ENCODE peak calls at places on chromosomes 11 and 22, in six cellular contexts. W, U, C, E, B and I are unnamed samples.

GRCh38 chr22:30221121-30221992 is 25.2 kb downstream of the LIF start:
- DNase-seq in W (no peak), U (no peak), C (no peak), E (no peak), B (peak), I (no peak)

GRCh38 chr11:83025267-83025704 is 46.4 kb downstream of the RAB30 start:
- DNase-seq in W (no peak), U (peak), C (no peak), E (no peak), B (no peak), I (no peak)

GRCh38 chr11:116687458-116688201 is 85.2 kb downstream of the BUD13 start:
- DNase-seq in W (no peak), U (peak), C (no peak), E (no peak), B (peak), I (no peak)

GRCh38 chr11:121249039-121249663 is 43.4 kb upstream of the SC5D start:
- DNase-seq in W (no peak), U (no peak), C (no peak), E (no peak), B (no peak), I (no peak)

GRCh38 chr11:69055212-69055586 is 6.5 kb downstream of the TPCN2 start:
- DNase-seq in W (no peak), U (no peak), C (no peak), E (peak), B (no peak), I (no peak)

GRCh38 chr11:106424111-106424510 is 346.6 kb downstream of the AASDHPPT start:
- DNase-seq in W (no peak), U (no peak), C (no peak), E (no peak), B (no peak), I (no peak)

GRCh38 chr11:112368402-112368801 is 107.7 kb upstream of the PLET1 start:
- DNase-seq in W (no peak), U (no peak), C (no peak), E (no peak), B (no peak), I (peak)

GRCh38 chr11:80595011-80595410 is 1154.2 kb upstream of the TENM4 start:
- DNase-seq in W (no peak), U (no peak), C (no peak), E (no peak), B (no peak), I (no peak)

GRCh38 chr11:44306469-44307244 is 3.3 kb downstream of the ALX4 start:
- DNase-seq in W (no peak), U (no peak), C (no peak), E (no peak), B (no peak), I (no peak)

GRCh38 chr11:78202733-78203167 is 14.0 kb downstream of the USP35 start:
- DNase-seq in W (no peak), U (no peak), C (no peak), E (no peak), B (peak), I (no peak)

GRCh38 chr22:37806409-37807338 is 1.1 kb upstream of the GCAT start:
- DNase-seq in W (peak), U (peak), C (no peak), E (peak), B (no peak), I (no peak)

GRCh38 chr22:42185915-42186439 is 55.4 kb upstream of the CYP2D6 start:
- DNase-seq in W (no peak), U (no peak), C (no peak), E (no peak), B (no peak), I (no peak)

GRCh38 chr11:100592619-100593309 is 94.3 kb upstream of the ARHGAP42 start:
- DNase-seq in W (no peak), U (no peak), C (no peak), E (no peak), B (no peak), I (no peak)

GRCh38 chr11:86473991-86474833 is 99.5 kb downstream of the CCDC81 start:
- DNase-seq in W (no peak), U (peak), C (no peak), E (no peak), B (no peak), I (no peak)

GRCh38 chr11:123107945-123108344 is 46.0 kb upstream of the HSPA8 start:
- DNase-seq in W (no peak), U (no peak), C (no peak), E (no peak), B (no peak), I (no peak)

GRCh38 chr11:122398851-122399250 is 256.7 kb upstream of the UBASH3B start:
- DNase-seq in W (no peak), U (no peak), C (no peak), E (no peak), B (no peak), I (no peak)

GRCh38 chr11:108574675-108575074 is 18.9 kb downstream of the EXPH5 start:
- DNase-seq in W (no peak), U (no peak), C (no peak), E (no peak), B (no peak), I (no peak)

GRCh38 chr22:42343551-42344081 is 73.2 kb upstream of the TCF20 start:
- DNase-seq in W (no peak), U (no peak), C (no peak), E (no peak), B (no peak), I (no peak)

GRCh38 chr11:12213920-12214319 is 103.5 kb downstream of the MICAL2 start:
- DNase-seq in W (no peak), U (no peak), C (no peak), E (no peak), B (no peak), I (no peak)

GRCh38 chr11:27934830-27935145 is 173.2 kb downstream of the KIF18A start:
- DNase-seq in W (no peak), U (no peak), C (no peak), E (no peak), B (no peak), I (no peak)

GRCh38 chr11:6568191-6568918 is 35.1 kb downstream of the RRP8 start:
- DNase-seq in W (no peak), U (peak), C (no peak), E (peak), B (no peak), I (no peak)

GRCh38 chr11:70506986-70507385 is 108.7 kb downstream of the CTTN start:
- DNase-seq in W (no peak), U (no peak), C (no peak), E (no peak), B (peak), I (no peak)

GRCh38 chr22:30277547-30278344 is 11.1 kb upstream of the OSM start:
- DNase-seq in W (no peak), U (peak), C (no peak), E (no peak), B (no peak), I (no peak)

GRCh38 chr11:88332851-88333250 is 4.7 kb downstream of the CTSC start:
- DNase-seq in W (no peak), U (no peak), C (no peak), E (no peak), B (no peak), I (no peak)

GRCh38 chr22:27212617-27213177 is 555.3 kb downstream of the MIAT start:
- DNase-seq in W (peak), U (peak), C (no peak), E (no peak), B (no peak), I (peak)

GRCh38 chr22:17086301-17086700 is 1.5 kb downstream of the IL17RA start:
- DNase-seq in W (no peak), U (peak), C (no peak), E (no peak), B (no peak), I (no peak)

GRCh38 chr11:63880031-63880841 is 36.7 kb downstream of the RCOR2 start:
- DNase-seq in W (no peak), U (no peak), C (no peak), E (no peak), B (no peak), I (no peak)

GRCh38 chr22:40714514-40714966 is 35.3 kb downstream of the MCHR1 start:
- DNase-seq in W (peak), U (no peak), C (no peak), E (no peak), B (no peak), I (no peak)

GRCh38 chr11:120525285-120526085 is 13.9 kb downstream of the GRIK4 start:
- DNase-seq in W (no peak), U (no peak), C (no peak), E (no peak), B (peak), I (no peak)

GRCh38 chr22:36641902-36642640 is 61.5 kb downstream of the CACNG2 start:
- DNase-seq in W (no peak), U (no peak), C (no peak), E (no peak), B (no peak), I (peak)

GRCh38 chr11:67278135-67278938 is 10.8 kb upstream of the ANKRD13D start:
- DNase-seq in W (no peak), U (no peak), C (no peak), E (no peak), B (peak), I (no peak)

GRCh38 chr22:44045171-44045570 is 21.1 kb downstream of the PARVB start:
- DNase-seq in W (no peak), U (no peak), C (no peak), E (no peak), B (no peak), I (no peak)

GRCh38 chr11:122863704-122864326 is 18.7 kb upstream of the JHY start:
- DNase-seq in W (no peak), U (peak), C (no peak), E (no peak), B (no peak), I (no peak)

GRCh38 chr11:93329936-93330445 is 551 bp upstream of the DEUP1 start:
- DNase-seq in W (no peak), U (peak), C (no peak), E (no peak), B (no peak), I (no peak)

GRCh38 chr11:79570104-79570503 is 129.3 kb upstream of the TENM4 start:
- DNase-seq in W (no peak), U (no peak), C (no peak), E (no peak), B (no peak), I (no peak)

GRCh38 chr11:103883291-103883690 is 153.1 kb upstream of the DDI1 start:
- DNase-seq in W (no peak), U (no peak), C (no peak), E (no peak), B (no peak), I (no peak)

GRCh38 chr11:103881518-103882070 is 154.8 kb upstream of the DDI1 start:
- DNase-seq in W (no peak), U (no peak), C (no peak), E (no peak), B (no peak), I (no peak)

GRCh38 chr11:103880968-103881367 is 155.5 kb upstream of the DDI1 start:
- DNase-seq in W (no peak), U (no peak), C (no peak), E (no peak), B (no peak), I (no peak)

GRCh38 chr11:103887001-103887680 is 149.3 kb upstream of the DDI1 start:
- DNase-seq in W (no peak), U (no peak), C (no peak), E (no peak), B (no peak), I (no peak)

DNA sequence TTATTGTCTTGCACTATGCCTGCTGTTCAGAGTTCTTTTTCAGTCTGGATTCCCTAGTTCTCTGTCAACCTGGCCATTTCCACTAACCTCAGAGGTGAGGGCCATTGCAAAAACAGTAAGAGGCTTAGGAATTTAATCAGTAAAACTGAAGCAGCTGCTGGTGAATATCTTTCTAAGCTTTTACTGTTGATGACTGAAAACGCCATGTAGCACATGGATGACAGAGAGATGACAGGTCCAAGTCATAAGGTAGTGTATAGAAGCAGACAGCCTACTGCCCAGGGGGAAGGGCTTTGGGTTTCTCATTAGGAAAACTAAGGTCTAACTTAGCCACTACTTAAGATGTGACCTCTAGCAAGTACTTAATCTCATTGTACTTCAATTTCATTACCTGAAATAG is 152.6 kb upstream of the DDI1 start:
- DNase-seq in W (no peak), U (no peak), C (no peak), E (no peak), B (no peak), I (no peak)
- TF ChIP-seq CTCF in W (no peak), U (no peak), C (no peak), E (no peak), B (no peak), I (no peak)

GRCh38 chr22:49899530-49899929 is 18.7 kb downstream of the ALG12 start:
- DNase-seq in W (no peak), U (no peak), C (no peak), E (no peak), B (no peak), I (no peak)

GRCh38 chr22:49903322-49904039 is 14.8 kb downstream of the ALG12 start:
- DNase-seq in W (no peak), U (no peak), C (no peak), E (no peak), B (peak), I (no peak)

GRCh38 chr22:49900441-49901230 is 17.6 kb downstream of the ALG12 start:
- DNase-seq in W (no peak), U (no peak), C (no peak), E (no peak), B (peak), I (no peak)

GRCh38 chr22:49904040-49904369 is 14.2 kb downstream of the ALG12 start:
- DNase-seq in W (no peak), U (no peak), C (no peak), E (no peak), B (peak), I (no peak)

GRCh38 chr22:49901457-49901856 is 16.8 kb downstream of the ALG12 start:
- DNase-seq in W (no peak), U (no peak), C (no peak), E (no peak), B (no peak), I (no peak)
- TF ChIP-seq POLR2A in W (no peak), U (no peak), C (no peak), E (no peak), B (no peak), I (no peak)

GRCh38 chr11:32438346-32438882 is 3.1 kb upstream of the WT1 start:
- DNase-seq in W (no peak), U (no peak), C (no peak), E (no peak), B (no peak), I (no peak)

GRCh38 chr11:32435947-32436750 is 810 bp upstream of the WT1 start:
- DNase-seq in W (no peak), U (no peak), C (no peak), E (no peak), B (peak), I (no peak)

GRCh38 chr11:32438883-32439487 is 3.6 kb upstream of the WT1 start:
- DNase-seq in W (no peak), U (no peak), C (no peak), E (no peak), B (peak), I (no peak)

GRCh38 chr11:32436751-32437405 is 1.5 kb upstream of the WT1 start:
- DNase-seq in W (no peak), U (no peak), C (no peak), E (no peak), B (no peak), I (no peak)

DNA sequence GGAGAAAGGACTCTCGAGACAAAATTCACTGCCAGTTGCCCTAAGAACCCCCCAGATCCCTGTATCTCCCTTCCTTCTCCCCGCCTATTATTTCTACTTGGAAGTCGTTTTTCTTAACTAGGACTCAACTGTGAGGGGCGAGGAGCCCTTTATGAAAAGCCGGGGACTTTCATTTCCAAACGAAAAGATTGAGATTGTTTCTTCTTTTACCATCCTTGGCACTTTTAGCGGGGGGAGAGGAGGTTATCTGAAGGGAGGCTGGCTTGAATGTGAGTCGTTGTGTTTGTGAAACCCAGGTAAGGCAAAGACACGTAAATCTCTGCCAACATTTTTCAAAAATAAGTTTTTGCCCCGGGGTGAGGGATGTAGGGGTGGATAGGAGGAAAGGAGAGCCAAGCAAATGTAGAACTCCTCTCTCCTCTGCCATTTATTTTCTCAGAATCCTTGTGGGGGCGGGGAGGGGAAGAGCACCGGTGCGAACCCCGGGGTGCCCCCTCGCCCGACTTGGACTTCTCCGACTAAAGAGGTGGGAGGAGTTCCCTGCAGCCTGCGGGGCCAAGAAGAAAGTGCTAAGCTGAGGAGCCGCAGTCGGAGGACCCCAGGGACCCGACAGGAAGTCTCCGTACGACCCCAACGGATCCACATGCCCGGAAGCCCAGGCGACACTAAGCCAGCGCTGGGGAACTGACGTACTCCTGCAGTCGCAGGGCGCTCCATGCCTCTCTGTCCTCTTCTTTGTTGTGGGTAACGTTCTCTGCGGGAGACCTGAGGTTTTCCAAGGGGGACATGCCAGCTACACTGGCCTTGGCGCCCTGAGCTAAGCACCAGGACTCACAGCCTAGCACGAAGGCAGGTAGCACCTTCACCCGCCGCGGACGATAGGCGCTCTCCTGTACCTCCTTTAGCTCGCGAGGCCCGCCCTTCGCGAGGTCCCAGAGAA is 2.3 kb upstream of the WT1 start:
- DNase-seq in W (no peak), U (no peak), C (no peak), E (no peak), B (peak), I (no peak)
- H3K4me3 ChIP-seq in W (no peak), U (no peak), C (no peak), E (no peak), B (no peak), I (no peak)

GRCh38 chr11:19267567-19267966 is 26.8 kb upstream of the E2F8 start:
- DNase-seq in W (no peak), U (no peak), C (no peak), E (no peak), B (no peak), I (no peak)

GRCh38 chr11:19263333-19263732 is 22.6 kb upstream of the E2F8 start:
- DNase-seq in W (no peak), U (no peak), C (no peak), E (no peak), B (no peak), I (no peak)

GRCh38 chr11:19268901-19269300 is 28.2 kb upstream of the E2F8 start:
- DNase-seq in W (no peak), U (no peak), C (no peak), E (no peak), B (no peak), I (no peak)
- TF ChIP-seq CTCF in W (no peak), U (no peak), C (no peak), E (no peak), B (no peak), I (no peak)

DNA sequence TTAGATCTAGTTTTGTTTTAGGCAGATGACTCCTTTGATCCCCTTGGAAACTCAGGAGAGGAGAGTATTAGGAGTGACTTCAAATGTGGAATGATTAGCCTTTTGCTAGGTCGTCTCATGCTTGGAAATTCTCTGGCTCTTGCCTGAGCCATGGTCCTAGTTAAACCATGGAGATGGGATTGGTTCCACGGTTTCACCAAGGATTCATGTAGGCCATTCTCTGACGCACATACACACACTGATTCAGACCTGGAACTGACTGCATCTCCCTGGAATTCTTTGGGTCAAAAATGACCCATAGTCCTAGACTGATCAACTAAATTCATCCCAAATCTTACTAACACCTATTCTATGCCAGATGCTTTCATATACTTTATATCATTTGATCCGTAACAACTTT is 56.5 kb downstream of the POLD3 start:
- DNase-seq in W (no peak), U (no peak), C (no peak), E (no peak), B (no peak), I (no peak)
- TF ChIP-seq POLR2A in W (no peak), U (no peak), C (no peak), E (no peak), B (no peak), I (no peak)

GRCh38 chr11:3051435-3052108 is 5.7 kb downstream of the CARS1 start:
- DNase-seq in W (no peak), U (no peak), C (no peak), E (no peak), B (peak), I (no peak)
- H3K4me3 ChIP-seq in W (no peak), U (no peak), C (no peak), E (no peak), B (no peak), I (no peak)

GRCh38 chr11:75593337-75593915 is 31.4 kb downstream of the SERPINH1 start:
- DNase-seq in W (no peak), U (peak), C (no peak), E (no peak), B (no peak), I (no peak)

GRCh38 chr11:75589933-75590332 is 27.9 kb downstream of the SERPINH1 start:
- DNase-seq in W (no peak), U (no peak), C (no peak), E (no peak), B (no peak), I (no peak)

GRCh38 chr11:75591966-75592365 is 29.9 kb downstream of the SERPINH1 start:
- DNase-seq in W (no peak), U (no peak), C (no peak), E (no peak), B (no peak), I (no peak)

GRCh38 chr11:75591371-75591770 is 29.3 kb downstream of the SERPINH1 start:
- DNase-seq in W (no peak), U (no peak), C (no peak), E (no peak), B (no peak), I (no peak)

DNA sequence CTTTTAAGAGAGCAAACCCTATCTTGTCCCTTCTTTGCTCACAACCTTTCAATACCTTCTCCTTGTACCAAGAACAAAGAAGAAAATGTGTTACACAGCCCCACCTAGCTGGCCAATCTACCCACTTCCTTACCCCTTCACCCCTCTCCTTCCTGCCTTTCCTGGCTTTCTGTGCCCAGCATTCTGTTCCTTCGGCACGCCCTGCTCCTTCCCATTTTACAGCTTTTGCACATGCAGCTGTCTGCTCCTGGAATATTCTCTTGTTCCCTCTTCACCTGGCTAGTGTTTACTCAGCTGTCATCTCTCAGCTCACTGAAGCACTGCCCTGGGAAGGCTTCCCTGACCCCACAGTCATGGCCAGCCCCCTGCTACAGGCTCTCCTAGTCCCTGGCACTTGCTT is 30.6 kb downstream of the SERPINH1 start:
- DNase-seq in W (no peak), U (no peak), C (no peak), E (no peak), B (no peak), I (no peak)
- TF ChIP-seq CTCF in W (no peak), U (no peak), C (no peak), E (no peak), B (no peak), I (no peak)